ENCODE peak calls at places on chromosomes 4 and X, in four cellular contexts. C is K562, M is HepG2, X is H1. H is an unnamed sample.

GRCh38 chr4:86048426-86048825 is 311.4 kb downstream of the MAPK10 start:
- DNase-seq in C (no peak), M (no peak), X (no peak), H (no peak)

GRCh38 chr4:48290146-48290772 is 20.6 kb upstream of the TEC start:
- DNase-seq in X (no peak), M (peak; percentile 19), C (peak; percentile 64), H (peak; percentile 39)

GRCh38 chr4:140675599-140676231 is 80.5 kb downstream of the TBC1D9 start:
- DNase-seq in C (no peak), X (no peak), M (no peak), H (no peak)

GRCh38 chr4:173181769-173182374 is 13.3 kb downstream of the GALNT7 start:
- DNase-seq in M (no peak), C (no peak), X (no peak), H (no peak)

GRCh38 chrX:120358687-120359086 is 3.2 kb upstream of the ATP1B4 start:
- DNase-seq in X (no peak), M (no peak), C (no peak), H (no peak)

GRCh38 chrX:112935029-112935428 is 94.4 kb upstream of the AMOT start:
- DNase-seq in C (no peak), M (no peak), X (no peak), H (no peak)

GRCh38 chr4:167379433-167379832 is 145.1 kb upstream of the SPOCK3 start:
- DNase-seq in M (no peak), X (no peak), C (no peak), H (no peak)

GRCh38 chr4:54696649-54697048 is 38.9 kb downstream of the KIT start:
- DNase-seq in C (no peak), M (no peak), X (no peak), H (no peak)

GRCh38 chrX:37060999-37061398 is 52.8 kb downstream of the FAM47C start:
- DNase-seq in C (peak; percentile 12), X (no peak), M (peak; percentile 6), H (no peak)

GRCh38 chr4:67288964-67289363 is 256.3 kb downstream of the CENPC start:
- DNase-seq in M (peak; percentile 14), X (peak; percentile 46), C (peak; percentile 24), H (peak; percentile 73)
- TF ChIP-seq JUN in M (no peak), X (no peak), C (no peak), H (no peak)

GRCh38 chr4:170386511-170386910 is 296.8 kb upstream of the AADAT start:
- DNase-seq in C (no peak), X (no peak), M (no peak), H (no peak)
- TF ChIP-seq ATF2 in C (no peak), X (no peak), M (no peak), H (no peak)

DNA sequence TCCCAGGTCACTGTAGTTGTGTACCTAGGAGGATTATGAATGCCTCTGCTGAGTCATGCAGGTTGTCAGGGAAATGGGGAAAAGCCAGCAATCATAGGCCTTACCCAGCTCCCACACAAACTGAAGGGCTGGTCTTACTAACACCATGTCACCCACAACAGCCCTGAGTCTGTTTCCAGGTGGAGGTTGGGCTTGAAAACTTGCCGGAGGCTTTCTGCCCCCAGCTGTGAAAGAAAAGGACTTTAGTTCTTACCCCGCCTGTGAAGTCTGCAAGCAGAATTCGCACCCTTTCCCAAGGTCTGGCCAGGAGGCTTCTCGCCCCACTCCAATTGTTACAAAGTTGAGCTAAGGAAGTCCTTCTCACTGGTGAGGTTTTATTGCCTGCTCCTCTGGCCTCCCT is 143.9 kb downstream of the RPS6KA6 start:
- DNase-seq in X (no peak), M (no peak), C (no peak), H (no peak)
- TF ChIP-seq JUN in X (no peak), M (no peak), C (no peak), H (no peak)

DNA sequence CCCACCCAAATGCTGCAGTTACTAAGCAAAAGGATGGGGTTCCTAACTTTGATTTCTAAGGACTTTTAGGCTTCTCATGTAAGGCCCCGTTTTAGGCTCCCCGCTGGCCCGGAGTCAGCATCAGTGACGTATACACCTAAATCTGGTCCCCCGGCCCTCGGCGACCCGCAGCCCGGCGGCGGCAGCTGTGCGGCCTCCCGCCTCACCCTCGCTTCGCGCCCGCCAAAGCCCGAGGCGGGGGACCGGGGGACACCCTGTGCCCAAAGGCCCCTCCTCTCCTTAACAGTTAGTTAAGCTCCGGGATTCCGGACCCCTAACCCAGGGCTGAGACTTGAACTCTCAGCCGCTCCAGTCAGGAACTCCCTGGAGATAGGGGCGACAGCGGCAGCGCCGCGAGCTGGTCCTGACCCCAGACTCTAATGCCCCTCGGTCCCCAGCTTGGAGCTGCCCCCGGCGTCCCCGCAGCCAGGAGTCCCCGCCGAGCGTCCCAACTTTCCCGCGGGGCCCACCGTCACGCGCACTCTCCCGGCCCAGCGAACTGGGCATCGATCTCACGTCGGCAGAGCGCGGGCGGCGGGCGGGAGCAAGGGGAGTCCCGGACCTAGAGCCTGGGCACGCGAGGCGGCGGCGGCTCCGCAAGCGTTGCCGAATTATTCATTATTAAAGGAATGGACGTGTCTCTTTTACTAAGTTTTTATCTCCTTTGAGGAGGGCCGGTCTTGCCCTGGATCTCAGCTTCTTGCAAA is 1.5 kb upstream of the NR3C2 start:
- DNase-seq in C (no peak), M (no peak), X (no peak), H (peak; percentile 28)
- TF ChIP-seq ATF2 in C (no peak), M (no peak), X (no peak), H (no peak)

DNA sequence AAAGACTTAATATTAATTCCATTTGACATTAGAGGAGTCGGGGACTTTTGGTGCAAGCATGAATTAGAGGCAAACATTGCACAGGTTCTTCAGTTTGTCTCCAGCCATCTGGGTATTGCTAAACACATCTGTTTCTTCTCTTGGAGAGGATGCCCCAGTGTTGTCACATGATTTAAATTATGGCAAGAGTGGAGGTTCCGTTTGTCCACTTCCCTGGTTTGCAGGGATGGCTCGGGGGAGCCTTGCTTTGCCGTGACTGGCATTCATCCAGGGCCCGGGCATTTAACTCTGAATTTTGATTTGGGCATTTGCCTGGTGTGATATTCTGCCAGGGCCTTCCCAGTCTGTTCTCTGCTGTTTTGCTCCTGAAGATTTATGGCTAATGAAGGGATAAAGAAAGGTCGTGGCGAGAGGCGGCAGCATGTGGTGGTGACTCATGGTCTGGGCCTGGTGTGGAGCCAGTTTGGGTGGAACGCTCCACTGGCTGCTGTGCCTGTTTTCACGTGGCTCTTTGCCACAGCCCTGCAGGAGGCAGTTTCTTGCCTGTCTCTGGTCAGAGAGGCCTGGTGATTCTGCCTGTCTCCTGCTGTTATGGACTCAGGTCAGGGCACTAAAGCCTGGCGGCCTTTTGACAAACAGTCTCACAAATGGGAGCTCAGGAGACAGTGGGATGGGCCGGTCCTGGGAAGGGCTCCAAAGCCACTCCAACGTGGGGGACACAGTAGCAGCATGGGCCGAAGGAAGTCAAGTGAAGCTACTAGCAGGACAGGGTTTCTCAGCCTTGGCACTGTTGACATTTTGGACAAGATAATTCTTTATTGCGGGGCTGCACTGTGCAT is 99.4 kb upstream of the PGRMC2 start:
- DNase-seq in M (no peak), X (no peak), C (peak; percentile 23), H (no peak)
- TF ChIP-seq JUN in M (no peak), X (no peak), C (peak; percentile 85), H (no peak)

H was measured in WTC11.